ENCODE peak calls at places on chromosomes 5 and 9, in six cellular contexts. W is A673, D is dorsolateral prefrontal cortex, G is tibial artery, I is stomach, R is neural progenitor cell. E is an unnamed sample.

GRCh38 chr9:16282216-16282615 is 588.3 kb downstream of the BNC2 start:
- DNase-seq in R (no peak), W (no peak), D (no peak), I (no peak), G (no peak), E (no peak)

GRCh38 chr5:62316110-62316509 is 10.1 kb downstream of the KIF2A start:
- DNase-seq in R (no peak), D (no peak), I (no peak), G (no peak), W (no peak), E (no peak)

GRCh38 chr5:145347026-145347616 is 488.0 kb downstream of the PRELID2 start:
- DNase-seq in I (no peak), G (no peak), D (no peak), W (peak; percentile 83), R (peak; percentile 62), E (no peak)

GRCh38 chr5:150508021-150508640 is at the start of gene NDST1:
- DNase-seq in D (no peak), G (no peak), W (no peak), R (no peak), I (no peak), E (no peak)

GRCh38 chr5:11588803-11589202 is 315.4 kb downstream of the CTNND2 start:
- DNase-seq in W (no peak), R (peak; percentile 93), G (no peak), I (no peak), D (peak; percentile 58), E (no peak)

GRCh38 chr5:10756539-10756938 is 4.5 kb downstream of the DAP start:
- DNase-seq in D (no peak), W (peak; percentile 45), G (no peak), I (no peak), R (no peak), E (no peak)

GRCh38 chr9:32136700-32137339 is 247.6 kb upstream of the ACO1 start:
- DNase-seq in I (no peak), G (no peak), R (peak; percentile 47), W (peak; percentile 2), D (no peak), E (no peak)

GRCh38 chr9:18330736-18331335 is 143.1 kb upstream of the ADAMTSL1 start:
- DNase-seq in I (no peak), W (no peak), D (no peak), G (no peak), R (peak; percentile 19), E (no peak)

GRCh38 chr5:142977363-142978051 is 207.3 kb downstream of the ARHGAP26 start:
- DNase-seq in R (no peak), D (no peak), I (no peak), G (no peak), W (peak; percentile 58), E (no peak)

GRCh38 chr5:178463321-178464155 is 126.7 kb downstream of the COL23A1 start:
- DNase-seq in R (no peak), I (peak; percentile 18), G (peak; percentile 59), W (no peak), D (no peak), E (no peak)

GRCh38 chr9:132114102-132114707 is 34.5 kb upstream of the MED27 start:
- DNase-seq in D (no peak), R (peak; percentile 90), W (peak; percentile 53), I (peak; percentile 61), G (peak; percentile 62), E (no peak)

GRCh38 chr5:170761708-170762066 is 21.8 kb upstream of the GABRP start:
- DNase-seq in D (no peak), R (no peak), I (no peak), W (no peak), G (no peak), E (no peak)

GRCh38 chr5:175847061-175847460 is 24.3 kb upstream of the CPLX2 start:
- DNase-seq in R (no peak), G (no peak), I (no peak), W (no peak), D (peak; percentile 23), E (no peak)

GRCh38 chr9:112361602-112362001 is 18.3 kb upstream of the HSDL2 start:
- DNase-seq in R (peak; percentile 53), W (peak; percentile 70), G (no peak), I (no peak), D (no peak), E (no peak)

GRCh38 chr5:179509239-179509638 is 41.1 kb upstream of the RUFY1 start:
- DNase-seq in W (no peak), R (no peak), G (no peak), D (no peak), I (no peak), E (no peak)

GRCh38 chr9:33170464-33171156 is 3.5 kb upstream of the B4GALT1 start:
- DNase-seq in R (peak; percentile 44), W (peak; percentile 65), I (peak; percentile 38), G (peak; percentile 78), D (no peak), E (peak; percentile 81)

GRCh38 chr9:19424176-19424779 is 15.5 kb downstream of the ACER2 start:
- DNase-seq in R (no peak), D (no peak), G (no peak), W (no peak), I (no peak), E (no peak)

GRCh38 chr9:88783613-88784230 is 207.5 kb upstream of the S1PR3 start:
- DNase-seq in G (no peak), D (no peak), I (no peak), W (no peak), R (peak; percentile 77), E (no peak)
- TF ChIP-seq CTCF in G (no peak), D (no peak), I (no peak), W (no peak), R (no peak), E (no peak)

GRCh38 chr5:120435129-120435528 is 29.0 kb upstream of the PRR16 start:
- DNase-seq in R (no peak), G (no peak), W (no peak), D (no peak), I (no peak), E (no peak)
- H3K27ac ChIP-seq in R (no peak overlapping the region), G (no peak overlapping the region), W (no peak overlapping the region), D (no peak overlapping the region), I (no peak overlapping the region), E (no peak overlapping the region)

DNA sequence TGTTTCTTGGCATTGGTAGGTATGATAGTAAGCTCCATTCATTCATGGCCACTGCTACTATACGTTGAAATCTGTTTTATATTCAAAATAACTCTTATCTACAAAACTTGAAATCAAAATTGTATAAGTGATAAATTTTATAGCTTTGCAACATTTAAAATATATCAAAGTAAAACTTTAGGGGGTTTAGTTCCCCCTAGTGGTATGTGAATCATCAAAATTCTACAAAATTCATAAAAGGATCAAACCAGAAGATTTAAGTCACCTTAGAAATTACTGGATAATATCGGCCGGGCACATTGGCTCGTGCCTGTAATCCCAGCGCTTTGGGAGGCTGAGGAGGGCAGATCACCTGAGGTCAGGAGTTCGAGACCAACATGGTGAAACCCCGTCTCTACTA is 243.0 kb upstream of the CDH18 start:
- DNase-seq in G (no peak), W (no peak), R (no peak), I (no peak), D (no peak), E (no peak)
- TF ChIP-seq CTCF in G (no peak), W (no peak), R (peak; percentile 27), I (no peak), D (no peak), E (no peak)

DNA sequence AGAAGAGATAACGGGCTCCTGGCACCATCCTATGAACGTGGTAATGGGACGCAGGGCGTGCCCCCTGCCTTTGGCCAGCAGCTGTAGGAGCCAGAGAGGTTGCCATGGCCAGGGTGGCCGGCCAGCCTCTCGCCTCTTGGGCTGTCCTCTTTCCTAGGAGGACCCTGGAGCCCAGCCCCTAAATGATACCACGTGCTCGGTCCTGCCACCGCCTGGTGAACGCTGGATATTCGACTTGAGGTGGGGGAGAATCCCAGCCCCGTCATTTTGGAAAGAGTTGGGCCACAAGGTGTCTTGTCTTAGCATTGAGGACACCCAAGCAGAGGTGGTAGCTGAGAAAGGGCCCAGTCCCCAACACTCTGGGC is 391 bp upstream of the NRG2 start:
- DNase-seq in R (peak; percentile 77), I (no peak), D (peak; percentile 63), W (peak; percentile 48), G (peak; percentile 64), E (no peak)
- H3K27ac ChIP-seq in R (no peak overlapping the region), I (peak overlapping the region; percentile 43), D (peak overlapping the region; percentile 88), W (no peak overlapping the region), G (peak overlapping the region; percentile 75), E (no peak overlapping the region)

GRCh38 chr5:181186022-181186421 is 19.0 kb downstream of the TRIM7 start:
- DNase-seq in I (no peak), W (no peak), D (no peak), G (no peak), R (no peak), E (peak; percentile 31)

GRCh38 chr5:181189363-181189961 is 15.5 kb downstream of the TRIM7 start:
- DNase-seq in D (no peak), I (no peak), W (peak; percentile 50), R (peak; percentile 52), G (no peak), E (peak; percentile 89)

GRCh38 chr5:181188700-181189362 is 16.2 kb downstream of the TRIM7 start:
- DNase-seq in D (peak; percentile 81), W (peak; percentile 82), I (peak; percentile 77), R (peak; percentile 86), G (peak; percentile 88), E (peak; percentile 86)

GRCh38 chr5:181186902-181187499 is 18.0 kb downstream of the TRIM7 start:
- DNase-seq in I (no peak), G (no peak), D (no peak), W (no peak), R (no peak), E (peak; percentile 64)

GRCh38 chr5:181187500-181188213 is 17.3 kb downstream of the TRIM7 start:
- DNase-seq in I (peak; percentile 73), D (peak; percentile 72), W (peak; percentile 86), G (peak; percentile 89), R (peak; percentile 84), E (peak; percentile 87)
- TF ChIP-seq CTCF in I (no peak), D (no peak), W (peak; percentile 28), G (peak; percentile 18), R (peak; percentile 50), E (no peak)